ENCODE peak calls at places on chromosomes 11 and 22, in nine cellular contexts. D is heart left ventricle, P is MM.1S, V is pancreas, R is mammary epithelial cell, F is body of pancreas, A is adrenal gland, K is AG04450, X is neural progenitor cell. O is an unnamed sample.

GRCh38 chr11:69450064-69450856 is 31.2 kb upstream of the LINC01488 start:
- DNase-seq in V (no peak), P (no peak), F (no peak), X (no peak), A (no peak), K (no peak), R (no peak), D (peak), O (no peak)

GRCh38 chr11:43825217-43825816 is 55.3 kb upstream of the ALKBH3 start:
- DNase-seq in P (no peak), D (no peak), K (no peak), R (peak), V (peak), X (peak), A (peak), F (peak), O (no peak)

GRCh38 chr11:82858556-82859091 is 41.6 kb downstream of the PRCP start:
- DNase-seq in V (no peak), K (peak), D (no peak), P (no peak), R (peak), F (no peak), A (no peak), X (no peak), O (no peak)

GRCh38 chr11:103959279-103959930 is 77.0 kb upstream of the DDI1 start:
- DNase-seq in V (no peak), K (no peak), P (peak), D (no peak), A (no peak), F (no peak), R (no peak), X (no peak), O (no peak)

GRCh38 chr11:114063149-114063828 is 3.8 kb downstream of the ZBTB16 start:
- DNase-seq in R (no peak), K (no peak), A (no peak), V (no peak), D (no peak), F (no peak), P (no peak), X (no peak), O (no peak)

GRCh38 chr11:71451596-71452353 is 1.2 kb upstream of the NADSYN1 start:
- DNase-seq in K (no peak), A (peak), P (no peak), F (peak), R (no peak), D (no peak), X (peak), V (peak), O (no peak)

GRCh38 chr11:72657356-72657755 is 16.9 kb downstream of the PDE2A start:
- DNase-seq in D (no peak), R (no peak), F (no peak), K (no peak), A (no peak), X (peak), V (no peak), P (no peak), O (no peak)

GRCh38 chr11:10670099-10670498 is 23.5 kb downstream of the IRAG1 start:
- DNase-seq in F (no peak), D (no peak), V (no peak), P (no peak), K (no peak), R (no peak), A (no peak), X (no peak), O (no peak)

GRCh38 chr22:46122511-46122971 is 27.8 kb upstream of the PPARA start:
- DNase-seq in A (peak), P (peak), X (peak), K (no peak), F (peak), R (no peak), V (peak), D (peak), O (peak)

GRCh38 chr11:35227551-35228341 is 88.8 kb downstream of the CD44 start:
- DNase-seq in F (no peak), V (no peak), D (no peak), R (no peak), P (no peak), K (no peak), X (no peak), A (no peak), O (no peak)

GRCh38 chr22:17786435-17787158 is 12.3 kb upstream of the BID start:
- DNase-seq in X (peak), P (no peak), R (peak), K (no peak), F (no peak), A (peak), V (no peak), D (peak), O (no peak)

GRCh38 chr22:49934891-49935557 is 16.6 kb downstream of the CRELD2 start:
- DNase-seq in R (no peak), A (peak), K (no peak), X (peak), F (peak), D (peak), V (peak), P (peak), O (no peak)

GRCh38 chr11:70906101-70906500 is 346.3 kb downstream of the SHANK2 start:
- DNase-seq in D (no peak), P (no peak), A (no peak), F (no peak), X (no peak), K (no peak), V (no peak), R (no peak), O (no peak)

GRCh38 chr11:23320131-23320530 is 459.9 kb upstream of the CCDC179 start:
- DNase-seq in X (no peak), D (no peak), R (no peak), V (no peak), P (no peak), A (no peak), K (no peak), F (no peak), O (no peak)

GRCh38 chr11:122440783-122441701 is 214.5 kb upstream of the UBASH3B start:
- DNase-seq in K (no peak), D (peak), P (no peak), R (no peak), X (peak), A (peak), V (no peak), F (peak), O (peak)

GRCh38 chr11:55847453-55847852 is 8.9 kb downstream of the OR5D16 start:
- DNase-seq in R (no peak), V (no peak), K (no peak), A (no peak), F (no peak), D (no peak), X (no peak), P (no peak), O (no peak)

GRCh38 chr11:23079382-23079813 is 219.1 kb upstream of the CCDC179 start:
- DNase-seq in A (no peak), D (no peak), X (no peak), R (no peak), K (peak), F (no peak), P (no peak), V (no peak), O (no peak)

GRCh38 chr22:49205401-49205800 is 622.3 kb downstream of the BRD1 start:
- DNase-seq in F (no peak), V (no peak), A (no peak), R (no peak), K (no peak), P (no peak), D (peak), X (no peak), O (peak)

GRCh38 chr11:92383430-92383829 is 158.8 kb downstream of the FAT3 start:
- DNase-seq in P (no peak), A (no peak), V (no peak), R (peak), X (no peak), D (no peak), F (no peak), K (no peak), O (no peak)

GRCh38 chr11:5809122-5809519 is 397 bp downstream of the OR52N2 start:
- DNase-seq in R (peak), P (peak), K (no peak), D (no peak), X (no peak), V (no peak), F (no peak), A (no peak), O (no peak)

GRCh38 chr11:35515224-35515623 is 10.2 kb downstream of the PAMR1 start:
- DNase-seq in D (no peak), F (no peak), P (no peak), R (peak), K (peak), V (no peak), A (no peak), X (no peak), O (no peak)

GRCh38 chr11:10302294-10302743 is 2.6 kb upstream of the ADM start:
- DNase-seq in V (peak), D (no peak), R (no peak), F (peak), P (no peak), A (no peak), K (no peak), X (peak), O (no peak)

GRCh38 chr22:33477131-33478111 is 419.2 kb upstream of the SYN3 start:
- DNase-seq in X (no peak), V (no peak), P (no peak), F (no peak), R (no peak), A (no peak), D (no peak), K (no peak), O (no peak)

GRCh38 chr22:45164217-45165123 is 745 bp downstream of the NUP50 start:
- DNase-seq in A (peak), X (peak), R (peak), P (peak), F (peak), K (no peak), V (peak), D (peak), O (peak)

GRCh38 chr22:39325392-39325932 is 6.0 kb upstream of the RPL3 start:
- DNase-seq in P (no peak), V (no peak), F (no peak), A (no peak), K (no peak), X (no peak), D (no peak), R (no peak), O (no peak)

GRCh38 chr11:16217631-16218030 is 138.7 kb downstream of the SOX6 start:
- DNase-seq in P (no peak), A (no peak), D (no peak), R (no peak), V (no peak), F (no peak), X (no peak), K (no peak), O (no peak)

GRCh38 chr11:40885257-40885947 is 574.0 kb downstream of the LRRC4C start:
- DNase-seq in X (no peak), R (peak), F (no peak), P (no peak), V (no peak), D (no peak), K (no peak), A (no peak), O (no peak)

DNA sequence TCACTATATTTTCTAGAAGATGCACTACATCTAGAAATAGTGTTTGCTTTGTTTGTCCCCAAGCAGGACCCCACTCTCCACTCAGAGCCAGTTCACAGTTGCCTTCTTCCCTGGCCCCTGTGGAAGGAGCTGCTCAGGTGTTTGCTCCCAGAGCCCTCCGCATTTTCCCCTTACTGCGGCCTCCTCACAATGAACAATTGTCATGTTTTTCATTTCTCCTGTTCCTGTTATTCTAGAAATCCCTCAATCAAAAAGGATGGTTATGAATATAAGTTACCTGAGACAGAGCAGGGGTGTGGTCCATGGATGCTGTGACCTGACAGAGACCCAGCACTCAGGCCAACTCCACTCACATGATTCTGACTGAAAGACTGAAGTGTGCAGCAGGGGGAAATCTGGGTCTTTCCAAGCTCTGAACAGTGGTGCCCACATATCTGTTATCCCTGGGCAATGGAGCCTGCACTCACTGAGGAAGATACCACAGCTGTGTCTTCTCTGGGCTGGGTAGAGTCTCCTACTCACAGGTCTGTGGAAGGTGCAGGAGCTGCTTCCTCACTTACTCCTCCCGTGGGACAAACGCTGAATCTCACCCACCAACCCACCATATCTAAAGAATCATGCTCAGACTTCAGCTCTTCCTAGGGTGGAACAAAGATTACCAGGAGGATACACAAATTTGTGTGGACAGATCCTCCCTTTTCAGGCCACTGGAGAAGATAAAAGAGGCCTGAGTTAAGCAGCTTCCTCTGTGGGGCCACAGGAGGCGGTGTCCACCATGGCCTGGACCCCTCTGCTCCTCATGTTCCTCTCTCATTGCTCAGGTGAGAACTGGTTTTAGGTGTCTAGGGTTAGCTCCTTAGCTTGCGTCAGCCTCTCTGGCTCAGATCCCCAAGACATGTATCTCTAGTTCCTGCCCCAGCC is 87.1 kb upstream of the TOP3B start:
- DNase-seq in V (no peak), X (no peak), K (no peak), P (no peak), A (no peak), D (no peak), F (no peak), R (no peak), O (no peak)
- TF ChIP-seq CTCF in V (no peak), X (no peak), K (no peak), P (no peak), A (no peak), D (no peak), F (no peak), R (peak), O (no peak)

GRCh38 chr11:1260620-1261019 is 37.8 kb downstream of the MUC5B start:
- DNase-seq in X (no peak), D (no peak), F (no peak), R (no peak), V (peak), A (no peak), P (no peak), K (no peak), O (no peak)

GRCh38 chr11:1261241-1262071 is 38.6 kb downstream of the MUC5B start:
- DNase-seq in R (no peak), P (no peak), A (no peak), F (no peak), D (no peak), V (no peak), X (no peak), K (no peak), O (no peak)

GRCh38 chr11:1260023-1260501 is 37.2 kb downstream of the MUC5B start:
- DNase-seq in X (no peak), D (no peak), F (no peak), K (no peak), V (peak), R (no peak), A (no peak), P (no peak), O (no peak)

GRCh38 chr11:1263036-1263435 is 40.2 kb downstream of the MUC5B start:
- DNase-seq in P (no peak), V (no peak), X (no peak), A (no peak), K (no peak), R (no peak), F (no peak), D (no peak), O (no peak)

GRCh38 chr11:1262172-1263006 is 39.5 kb downstream of the MUC5B start:
- DNase-seq in A (peak), F (peak), D (peak), K (peak), P (peak), X (peak), V (peak), R (peak), O (peak)
- H3K27ac ChIP-seq in A (peak), F (peak), D (peak), K (peak), P (peak), X (no peak), V (peak), R (peak), O (peak)

GRCh38 chr11:14972581-14973490 is 685 bp upstream of the CALCA start:
- DNase-seq in F (no peak), K (no peak), R (no peak), X (peak), P (no peak), A (no peak), D (no peak), V (no peak), O (no peak)

GRCh38 chr11:14974021-14974698 is 2.0 kb upstream of the CALCA start:
- DNase-seq in F (no peak), K (no peak), A (no peak), V (no peak), X (peak), P (no peak), D (no peak), R (no peak), O (no peak)

GRCh38 chr11:14973621-14974020 is 1.5 kb upstream of the CALCA start:
- DNase-seq in D (no peak), R (no peak), V (no peak), F (peak), A (no peak), X (peak), K (no peak), P (no peak), O (peak)

GRCh38 chr11:14969922-14970323 is 2.2 kb downstream of the CALCA start:
- DNase-seq in D (no peak), V (peak), P (peak), A (peak), K (no peak), X (peak), R (no peak), F (peak), O (no peak)

DNA sequence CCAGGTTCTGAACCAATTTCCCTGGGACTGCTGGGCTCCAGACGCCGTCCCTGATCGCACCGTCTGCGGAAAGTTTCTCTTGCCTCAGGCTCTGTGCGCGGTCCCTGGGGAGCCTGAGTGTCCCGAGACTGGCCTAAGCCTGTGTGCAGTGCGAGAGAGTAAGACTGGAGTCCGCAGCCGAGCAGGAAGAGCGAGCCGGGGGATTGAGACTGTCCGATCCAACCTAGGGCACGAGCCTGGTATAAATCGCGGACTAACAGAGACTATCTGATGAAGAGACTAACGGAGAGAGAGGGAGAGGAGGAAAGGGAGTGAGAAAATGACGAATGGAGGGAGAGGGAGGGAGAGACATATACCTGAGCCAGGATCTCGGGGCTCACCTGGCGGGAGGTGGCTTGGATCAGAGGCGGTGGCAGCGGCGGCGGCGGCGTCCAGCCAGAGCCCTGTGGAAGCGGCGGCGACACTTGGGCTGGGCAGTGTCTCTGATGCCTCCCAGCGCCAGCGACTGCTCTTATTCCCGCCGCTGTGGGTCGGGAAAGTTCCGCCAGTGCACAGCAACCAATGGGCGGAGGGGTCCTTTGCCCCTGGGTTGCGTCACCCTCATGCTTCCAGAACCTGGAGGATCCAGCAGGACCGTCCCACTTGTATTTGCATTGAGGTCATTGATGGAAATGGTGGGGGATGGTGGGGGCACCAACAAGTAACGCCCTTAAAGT is at the start of gene CALCA:
- DNase-seq in K (no peak), V (no peak), D (no peak), F (no peak), A (no peak), R (no peak), X (peak), P (no peak), O (no peak)
- H3K4me3 ChIP-seq in K (no peak), V (no peak), D (no peak), F (no peak), A (no peak), R (no peak), X (peak), P (no peak), O (no peak)

GRCh38 chr22:22555596-22555995 is 3.5 kb downstream of the PRAME start:
- DNase-seq in D (no peak), X (no peak), P (no peak), V (no peak), K (no peak), A (no peak), F (no peak), R (no peak), O (no peak)

GRCh38 chr22:22556578-22556977 is 2.5 kb downstream of the PRAME start:
- DNase-seq in X (no peak), F (no peak), P (no peak), V (no peak), D (no peak), A (no peak), R (no peak), K (no peak), O (no peak)

GRCh38 chr22:22556995-22557925 is 1.8 kb downstream of the PRAME start:
- DNase-seq in F (no peak), A (no peak), D (no peak), R (no peak), P (no peak), X (no peak), V (no peak), K (no peak), O (no peak)

GRCh38 chr22:22558071-22558971 is 744 bp downstream of the PRAME start:
- DNase-seq in P (no peak), X (no peak), D (no peak), K (no peak), F (no peak), R (no peak), V (no peak), A (no peak), O (no peak)

DNA sequence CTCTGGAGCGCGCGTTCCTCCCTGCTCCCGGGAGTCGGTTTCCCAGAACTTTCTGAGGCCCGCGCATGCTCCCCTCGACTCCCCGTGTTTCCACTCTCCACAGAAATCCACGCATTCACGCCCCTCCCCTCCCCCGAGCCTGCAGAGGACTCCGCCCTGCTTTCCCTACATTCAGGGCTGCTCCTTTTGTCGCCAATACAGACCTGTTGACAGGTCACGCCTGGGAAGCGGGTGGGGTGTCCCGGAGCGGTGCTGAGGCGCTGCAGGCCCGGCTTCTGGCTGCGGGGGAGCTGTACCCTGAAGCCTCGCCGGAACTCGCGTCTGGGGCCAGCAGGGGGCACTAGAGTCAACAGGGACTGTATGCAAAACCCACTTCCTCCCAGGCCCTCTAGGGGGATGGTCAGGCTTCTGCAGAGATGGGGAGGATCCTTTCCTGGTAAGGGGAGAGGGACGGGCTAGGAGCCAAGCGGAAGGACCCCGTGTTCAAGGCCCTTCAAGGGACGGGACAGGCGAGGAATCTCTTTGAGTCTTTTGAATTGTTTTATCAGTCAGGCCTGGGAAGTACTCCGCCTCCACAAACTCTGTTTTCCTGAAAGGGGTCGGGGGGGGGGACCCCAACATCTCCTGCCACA is at the start of gene PRAME:
- DNase-seq in A (peak), P (peak), V (peak), R (no peak), X (peak), D (no peak), K (no peak), F (peak), O (no peak)
- TF ChIP-seq CTCF in A (peak), P (peak), V (no peak), R (peak), X (peak), D (peak), K (peak), F (peak), O (peak)

DNA sequence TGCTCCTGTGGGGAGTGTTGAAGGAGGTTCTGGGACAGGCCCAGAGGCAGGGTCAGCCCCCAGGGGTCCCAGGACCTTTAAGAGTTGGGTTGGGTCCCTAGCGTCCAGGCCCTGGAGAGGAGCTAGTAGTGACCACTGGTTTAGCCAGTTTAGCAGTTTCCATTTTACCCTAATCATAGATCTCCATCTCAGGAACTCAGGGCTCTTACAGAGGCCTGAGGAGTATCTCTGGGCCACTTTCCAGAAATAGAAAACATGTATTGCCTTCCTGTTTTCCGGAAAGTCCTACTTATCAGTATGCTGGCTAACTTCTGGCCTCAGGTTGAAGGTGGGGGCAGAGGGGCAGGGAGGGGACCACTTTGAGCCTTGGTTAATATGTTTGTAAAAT is 13.5 kb downstream of the NCF4 start:
- DNase-seq in A (no peak), R (peak), P (no peak), V (no peak), X (no peak), F (no peak), D (no peak), K (no peak), O (no peak)
- H3K27ac ChIP-seq in A (no peak), R (peak), P (peak), V (no peak), X (no peak), F (peak), D (peak), K (no peak), O (peak)

O was measured in dorsolateral prefrontal cortex.